ENCODE peak calls at places on chromosome 1, in ten cellular contexts. J is A549, I is K562, F is stomach, Z is tibial nerve, D is transverse colon, X is esophagus muscularis mucosa, K is upper lobe of left lung, E is GM12878, O is sigmoid colon. P is an unnamed sample.

GRCh38 chr1:245332513-245332912 is 177.7 kb downstream of the KIF26B start:
- DNase-seq in J (no peak), I (no peak), F (no peak), Z (no peak), D (no peak), X (no peak), K (no peak), E (no peak), O (no peak), P (no peak)

GRCh38 chr1:31522556-31522845 is 53.8 kb upstream of the TINAGL1 start:
- DNase-seq in J (no peak), I (no peak), F (no peak), Z (no peak), D (no peak), X (no peak), K (no peak), E (no peak), O (no peak), P (no peak)

GRCh38 chr1:148435406-148435805 is 47.7 kb downstream of the PPIAL4G start:
- DNase-seq in J (no peak), I (no peak), F (no peak), Z (no peak), D (no peak), X (no peak), K (no peak), E (no peak), O (no peak), P (no peak)

GRCh38 chr1:229952670-229953520 is 114.1 kb upstream of the GALNT2 start:
- DNase-seq in J (no peak), I (no peak), F (no peak), Z (no peak), D (no peak), X (peak), K (no peak), E (no peak), O (no peak), P (no peak)

GRCh38 chr1:11787251-11787803 is 18.4 kb downstream of the MTHFR start:
- DNase-seq in J (no peak), I (no peak), F (peak), Z (peak), D (peak), X (no peak), K (peak), E (no peak), O (peak), P (peak)

GRCh38 chr1:195550071-195550862 is 1058.0 kb downstream of the KCNT2 start:
- DNase-seq in J (no peak), I (no peak), F (no peak), Z (no peak), D (peak), X (no peak), K (no peak), E (no peak), O (no peak), P (no peak)

GRCh38 chr1:109891930-109892329 is 18.7 kb upstream of the CSF1 start:
- DNase-seq in J (no peak), I (no peak), F (no peak), Z (no peak), D (no peak), X (no peak), K (no peak), E (no peak), O (no peak), P (no peak)

GRCh38 chr1:110055493-110056283 is 14.8 kb downstream of the ALX3 start:
- DNase-seq in J (no peak), I (no peak), F (no peak), Z (no peak), D (no peak), X (no peak), K (no peak), E (no peak), O (no peak), P (no peak)

GRCh38 chr1:9615316-9616063 is 26.8 kb downstream of the TMEM201 start:
- DNase-seq in J (peak), I (peak), F (peak), Z (no peak), D (peak), X (no peak), K (no peak), E (no peak), O (no peak), P (no peak)

GRCh38 chr1:36322085-36322785 is 1.2 kb downstream of the EVA1B start:
- DNase-seq in J (no peak), I (no peak), F (no peak), Z (no peak), D (no peak), X (no peak), K (no peak), E (no peak), O (peak), P (peak)

GRCh38 chr1:32321712-32322291 is 14.2 kb downstream of the MARCKSL1 start:
- DNase-seq in J (peak), I (no peak), F (peak), Z (no peak), D (peak), X (no peak), K (no peak), E (no peak), O (peak), P (no peak)

GRCh38 chr1:85361106-85361505 is 84.7 kb upstream of the BCL10 start:
- DNase-seq in J (no peak), I (no peak), F (no peak), Z (no peak), D (no peak), X (no peak), K (no peak), E (no peak), O (no peak), P (no peak)

GRCh38 chr1:214425723-214426419 is 125.5 kb downstream of the PTPN14 start:
- DNase-seq in J (no peak), I (no peak), F (no peak), Z (no peak), D (no peak), X (no peak), K (no peak), E (no peak), O (no peak), P (no peak)

GRCh38 chr1:25869909-25870606 is 5.5 kb downstream of the PAQR7 start:
- DNase-seq in J (no peak), I (peak), F (no peak), Z (no peak), D (no peak), X (no peak), K (no peak), E (no peak), O (peak), P (no peak)

GRCh38 chr1:235588916-235589515 is 60.6 kb downstream of the GNG4 start:
- DNase-seq in J (no peak), I (peak), F (no peak), Z (no peak), D (no peak), X (no peak), K (no peak), E (no peak), O (no peak), P (peak)

GRCh38 chr1:235584973-235585372 is 64.6 kb downstream of the GNG4 start:
- DNase-seq in J (no peak), I (no peak), F (no peak), Z (no peak), D (no peak), X (no peak), K (no peak), E (no peak), O (no peak), P (no peak)

GRCh38 chr1:235588156-235588555 is 61.4 kb downstream of the GNG4 start:
- DNase-seq in J (no peak), I (no peak), F (no peak), Z (no peak), D (no peak), X (no peak), K (no peak), E (no peak), O (no peak), P (no peak)

GRCh38 chr1:235586992-235587391 is 62.6 kb downstream of the GNG4 start:
- DNase-seq in J (no peak), I (no peak), F (no peak), Z (no peak), D (no peak), X (no peak), K (no peak), E (no peak), O (no peak), P (no peak)

DNA sequence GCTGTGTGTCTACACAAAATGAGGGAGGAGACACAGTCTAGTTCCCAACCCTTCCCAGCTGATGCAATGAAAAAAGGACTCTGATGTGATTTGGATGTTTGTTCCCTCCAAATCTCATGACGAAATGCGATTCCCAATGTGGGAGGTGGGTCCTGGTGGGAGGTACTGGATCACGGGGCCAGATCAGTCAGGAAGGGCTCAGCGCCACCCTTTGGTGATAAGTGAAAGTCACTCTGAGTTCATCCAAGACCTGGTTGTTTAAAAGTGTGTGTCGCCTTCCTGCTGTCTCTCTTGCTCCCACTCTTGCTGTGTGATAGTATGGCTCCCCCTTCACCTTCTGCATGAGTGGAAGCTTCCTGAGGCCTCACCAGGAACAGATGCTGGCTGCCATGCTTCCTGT is 63.2 kb downstream of the GNG4 start:
- DNase-seq in J (no peak), I (no peak), F (no peak), Z (no peak), D (no peak), X (no peak), K (no peak), E (no peak), O (no peak), P (no peak)
- TF ChIP-seq EP300 in J (no peak), I (no peak), F (no peak), Z (no peak), D (no peak), X (no peak), K (no peak), E (no peak), O (no peak), P (no peak)

GRCh38 chr1:94538243-94538827 is 3.2 kb downstream of the F3 start:
- DNase-seq in J (no peak), I (no peak), F (no peak), Z (no peak), D (no peak), X (no peak), K (no peak), E (no peak), O (no peak), P (peak)
- TF ChIP-seq CTCF in J (no peak), I (no peak), F (no peak), Z (no peak), D (no peak), X (peak), K (no peak), E (no peak), O (no peak), P (no peak)

DNA sequence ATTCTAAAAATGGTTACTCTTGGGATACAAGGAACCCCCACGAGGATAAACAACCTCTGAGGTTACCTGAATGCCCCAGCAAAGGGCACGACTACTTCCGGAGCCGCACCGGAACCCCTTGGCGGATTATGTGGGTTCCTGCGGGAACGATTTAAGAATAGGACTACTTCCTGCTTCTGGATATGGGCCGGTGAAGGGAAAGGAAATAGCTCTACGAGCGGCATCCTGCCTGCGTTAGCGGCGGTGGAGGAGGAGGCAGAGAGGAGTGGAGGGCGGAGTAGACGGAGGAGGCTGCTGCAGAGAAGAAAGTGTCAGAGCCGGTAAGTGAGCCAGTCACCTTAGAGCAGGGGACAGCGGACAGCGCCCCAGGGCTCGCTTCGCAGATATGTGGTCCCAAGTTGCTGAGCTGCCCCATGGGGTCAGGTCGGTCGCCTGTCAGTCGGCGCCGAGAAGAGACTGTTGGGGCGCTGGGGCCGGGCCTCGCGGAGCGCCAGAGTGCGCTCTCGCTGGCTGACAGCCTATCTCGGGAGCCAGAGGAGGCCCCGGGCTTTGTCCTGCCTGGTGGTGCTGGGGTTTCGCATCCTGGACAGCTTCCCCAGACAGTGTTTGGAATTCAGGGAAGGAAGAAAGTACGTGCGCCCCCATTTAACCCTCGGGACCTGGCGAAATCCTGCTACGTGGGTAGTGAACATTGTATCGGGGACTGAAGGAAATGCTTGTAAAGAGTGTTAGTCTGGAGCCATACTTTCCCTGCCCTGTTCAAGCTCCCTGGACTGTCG is at the start of gene KLHL20:
- DNase-seq in J (peak), I (peak), F (peak), Z (peak), D (peak), X (peak), K (peak), E (peak), O (peak), P (peak)
- TF ChIP-seq POLR2A in J (peak), I (peak), F (no peak), Z (no peak), D (peak), X (peak), K (peak), E (peak), O (peak), P (peak)

GRCh38 chr1:29521846-29522580 is 285.7 kb downstream of the PTPRU start:
- DNase-seq in J (no peak), I (no peak), F (peak), Z (no peak), D (no peak), X (no peak), K (peak), E (no peak), O (peak), P (no peak)
- TF ChIP-seq EP300 in J (no peak), I (no peak), F (no peak), Z (no peak), D (no peak), X (no peak), K (no peak), E (no peak), O (no peak), P (no peak)

DNA sequence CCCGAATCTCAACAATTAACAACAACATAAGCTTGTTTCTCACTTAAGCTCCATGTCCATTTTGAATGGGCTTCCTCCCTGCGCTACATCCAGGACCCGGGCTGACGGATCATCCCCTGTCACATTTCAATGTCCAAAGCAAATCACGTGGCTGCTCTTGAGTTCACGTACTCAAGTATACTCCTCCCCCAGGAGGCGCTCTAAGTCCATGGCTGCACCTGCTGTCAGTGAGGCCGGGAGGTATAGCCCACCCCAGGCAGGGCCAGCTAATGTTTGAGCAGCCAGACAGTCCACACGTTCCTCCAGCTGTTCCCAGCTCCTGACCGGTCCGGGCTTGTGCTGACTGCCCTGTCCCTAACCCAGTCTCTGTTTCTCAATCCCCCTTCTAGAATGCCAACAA is 220.8 kb downstream of the SLC35F3 start:
- DNase-seq in J (no peak), I (peak), F (no peak), Z (no peak), D (peak), X (peak), K (peak), E (no peak), O (no peak), P (no peak)
- TF ChIP-seq CTCF in J (peak), I (peak), F (no peak), Z (no peak), D (no peak), X (no peak), K (no peak), E (peak), O (no peak), P (no peak)

GRCh38 chr1:38119000-38119399 is 72.4 kb upstream of the POU3F1 start:
- DNase-seq in J (no peak), I (no peak), F (no peak), Z (no peak), D (no peak), X (no peak), K (no peak), E (no peak), O (no peak), P (no peak)
- TF ChIP-seq POLR2A in J (no peak), I (no peak), F (no peak), Z (no peak), D (no peak), X (no peak), K (no peak), E (no peak), O (no peak), P (no peak)